ENCODE peak calls at places on chromosome 13, in four cellular contexts. M, N, E and X are unnamed samples. For H3K36me3 and H3K4me1, the result is how much of the 10 kb centered on the place peaks cover.

GRCh38 chr13:41858783-41859182 is 102.1 kb downstream of the VWA8 start:
- DNase-seq in M (no peak), E (no peak), N (no peak), X (no peak)

GRCh38 chr13:20945952-20946383 is 43.4 kb upstream of the XPO4 start:
- DNase-seq in E (peak), N (peak), M (peak), X (peak)

GRCh38 chr13:113058129-113058987 is 47.2 kb upstream of the F7 start:
- DNase-seq in E (no peak), M (no peak), N (no peak), X (peak)

GRCh38 chr13:82654851-82655517 is 1227.3 kb downstream of the SLITRK1 start:
- DNase-seq in E (peak), N (peak), M (no peak), X (peak)

GRCh38 chr13:60627071-60627686 is 230.2 kb downstream of the TDRD3 start:
- DNase-seq in N (peak), M (peak), E (no peak), X (no peak)

GRCh38 chr13:90628471-90628870 is 719.0 kb upstream of the MIR17HG start:
- DNase-seq in M (no peak), E (no peak), N (no peak), X (no peak)

GRCh38 chr13:44277459-44277858 is 96.2 kb upstream of the SERP2 start:
- DNase-seq in M (no peak), E (no peak), N (no peak), X (no peak)

GRCh38 chr13:41621716-41622508 is 164.6 kb downstream of the RGCC start:
- DNase-seq in M (peak), E (no peak), N (no peak), X (no peak)

GRCh38 chr13:64723735-64724134 is 2506.4 kb downstream of the PCDH9 start:
- DNase-seq in N (no peak), M (peak), E (no peak), X (no peak)

GRCh38 chr13:44191504-44192171 is 182.0 kb upstream of the SERP2 start:
- DNase-seq in E (no peak), M (peak), N (peak), X (no peak)

GRCh38 chr13:36325912-36326311 is 20.3 kb downstream of the SPART start:
- DNase-seq in N (no peak), E (no peak), M (no peak), X (no peak)
- H3K36me3 ChIP-seq in N (under half), E (half or more), M (under half), X (under half)

GRCh38 chr13:73089216-73089615 is 30.4 kb downstream of the KLF5 start:
- DNase-seq in M (no peak), E (no peak), N (no peak), X (no peak)
- TF ChIP-seq CTCF in M (no peak), E (no peak), N (no peak), X (no peak)

DNA sequence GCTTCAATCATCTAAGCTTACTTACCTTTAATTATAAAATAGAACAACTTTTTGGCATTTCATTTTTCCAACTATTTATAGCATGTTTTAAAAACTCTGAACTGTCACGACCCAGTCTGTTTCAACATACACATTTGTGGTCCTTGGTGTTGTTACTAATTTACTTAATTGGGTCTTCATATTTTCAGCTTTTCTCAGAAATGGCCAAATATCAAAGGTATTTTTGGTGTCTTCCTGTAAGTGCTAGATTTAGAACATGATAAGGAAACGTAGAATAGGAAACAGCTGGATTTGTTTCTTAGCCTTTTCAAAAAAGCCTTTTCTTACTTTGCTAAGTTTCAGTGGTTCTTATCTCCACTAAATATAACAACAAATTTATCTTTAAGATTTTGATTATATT is 11.4 kb downstream of the LPAR6 start:
- DNase-seq in E (no peak), M (no peak), N (no peak), X (no peak)
- H3K4me1 ChIP-seq in E (half or more), M (under half), N (under half), X (under half)

DNA sequence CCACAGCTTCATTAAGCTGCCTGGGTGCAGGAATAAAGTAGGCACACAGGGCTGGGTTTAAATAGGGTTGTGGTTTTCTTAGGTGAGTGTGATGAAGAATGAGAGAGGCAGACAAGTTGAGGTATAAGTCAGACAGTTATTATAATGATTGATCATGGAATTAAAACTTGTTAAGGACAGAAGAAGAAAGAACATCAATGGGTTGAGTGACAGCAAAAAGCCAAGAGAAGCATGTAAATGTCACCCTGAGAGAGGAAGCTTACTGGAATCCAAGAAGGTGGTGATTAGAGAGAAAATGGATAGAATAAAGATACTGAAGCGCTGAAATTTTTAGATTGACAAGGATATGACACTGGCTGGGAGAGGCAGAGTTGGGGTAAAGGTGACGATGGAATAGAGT is 325.2 kb upstream of the SLITRK1 start:
- DNase-seq in E (no peak), N (no peak), M (no peak), X (no peak)
- H3K36me3 ChIP-seq in E (under half), N (under half), M (under half), X (under half)

DNA sequence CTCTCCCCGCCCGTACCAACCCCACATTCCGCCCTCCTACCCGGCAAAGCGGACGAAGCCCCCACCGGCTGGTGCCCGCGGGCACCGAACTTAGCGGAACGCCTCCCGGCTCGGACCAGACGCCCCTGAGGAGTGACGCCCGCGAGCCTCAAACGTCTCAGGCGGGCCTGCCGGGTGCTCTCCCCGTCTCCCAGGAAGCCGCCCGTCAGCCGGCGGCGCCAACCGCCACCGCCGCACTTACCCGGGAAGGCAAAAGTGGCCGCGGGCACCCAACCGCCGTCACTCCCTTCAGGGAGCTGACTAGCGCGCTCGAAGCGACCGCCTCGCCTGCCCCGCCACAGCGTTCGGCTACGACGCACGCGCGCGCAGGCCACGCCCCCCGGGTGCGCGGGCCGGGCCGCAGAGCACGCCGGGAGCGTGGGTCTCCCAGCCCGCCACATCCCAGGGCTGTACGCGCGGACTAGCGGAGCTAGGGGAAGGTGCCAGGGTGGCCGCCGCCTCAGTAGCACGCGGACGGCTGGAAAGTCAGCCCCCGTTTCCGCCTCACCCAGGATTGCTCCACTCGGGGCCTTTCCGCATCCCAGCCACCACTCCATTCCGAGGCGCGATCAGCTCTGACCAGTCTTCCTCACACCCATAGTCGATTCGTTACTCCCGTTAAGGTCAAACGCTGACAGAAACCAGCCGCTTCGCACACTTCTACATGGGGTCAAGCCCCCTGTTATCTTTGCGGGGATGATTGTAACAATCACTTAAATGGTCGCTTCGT is at the start of gene TEX30:
- DNase-seq in N (peak), E (peak), M (peak), X (peak)
- TF ChIP-seq CTCF in N (no peak), E (no peak), M (no peak), X (peak)

GRCh38 chr13:110311721-110312668 is 4.9 kb downstream of the COL4A2 start:
- DNase-seq in N (no peak), M (no peak), E (no peak), X (no peak)
- H3K4me1 ChIP-seq in N (under half), M (under half), E (half or more), X (half or more)

DNA sequence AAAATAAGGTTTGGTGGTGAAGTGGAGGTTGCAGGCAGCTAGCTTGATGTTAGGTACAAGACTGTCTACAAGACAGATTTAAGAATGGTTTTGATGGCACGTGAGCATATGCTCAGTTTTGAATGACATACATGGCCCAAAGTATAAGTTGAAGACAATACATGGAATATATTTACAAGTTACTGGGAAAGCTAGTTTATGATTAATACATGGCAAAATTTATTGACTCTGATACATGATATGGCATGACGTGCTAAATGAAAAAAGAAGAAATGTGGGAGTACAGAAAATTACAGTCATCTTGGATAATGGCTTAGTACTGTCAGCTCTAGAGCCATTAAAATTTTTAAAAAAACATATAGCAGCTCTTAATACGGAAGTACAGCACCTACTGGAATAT is 4.4 kb downstream of the KLF5 start:
- DNase-seq in E (no peak), M (no peak), N (no peak), X (no peak)
- H3K36me3 ChIP-seq in E (under half), M (under half), N (under half), X (under half)